ENCODE peak calls at places on chromosome 17, in nine cellular contexts. W is kidney epithelial cell; A is kidney glomerular epithelial cell; U is iris pigment epithelial cell; X is mucosa of gallbladder; Q is heart left ventricle; J is AG04449; B is AML-193; O is activated naive CD4-positive, alpha-beta T cell. R is an unnamed sample.

GRCh38 chr17:81491193-81491592 is 21.4 kb downstream of the ACTG1 start:
- DNase-seq in X (no peak), Q (no peak), B (no peak), O (no peak), J (no peak), W (no peak), U (no peak), A (no peak), R (no peak)

GRCh38 chr17:50206604-50207293 is 5.3 kb upstream of the COL1A1 start:
- DNase-seq in O (no peak), B (no peak), A (no peak), X (peak; percentile 52), J (no peak), U (peak; percentile 65), W (no peak), Q (no peak), R (peak; percentile 50)

GRCh38 chr17:11589706-11590105 is 8.6 kb upstream of the DNAH9 start:
- DNase-seq in B (no peak), U (no peak), Q (no peak), W (no peak), A (no peak), O (no peak), J (no peak), X (no peak), R (no peak)

GRCh38 chr17:69448431-69449102 is 34.1 kb downstream of the MAP2K6 start:
- DNase-seq in B (no peak), O (no peak), J (no peak), A (peak; percentile 22), W (no peak), Q (no peak), X (peak; percentile 33), U (peak; percentile 15), R (no peak)

GRCh38 chr17:37478187-37478586 is 11.5 kb upstream of the DUSP14 start:
- DNase-seq in O (no peak), J (no peak), A (no peak), W (no peak), U (peak; percentile 65), Q (no peak), B (peak; percentile 10), X (no peak), R (no peak)

GRCh38 chr17:58307468-58308172 is 21.0 kb downstream of the TSPOAP1 start:
- DNase-seq in O (no peak), B (no peak), Q (no peak), W (no peak), J (no peak), X (peak; percentile 5), A (no peak), U (no peak), R (no peak)

GRCh38 chr17:33778505-33779398 is 476.3 kb upstream of the CCL2 start:
- DNase-seq in A (peak; percentile 56), O (no peak), J (peak; percentile 24), Q (no peak), U (peak; percentile 61), W (peak; percentile 16), B (peak; percentile 67), X (peak; percentile 57), R (peak; percentile 84)

GRCh38 chr17:62720126-62720850 is 87.8 kb downstream of the MARCHF10 start:
- DNase-seq in W (peak; percentile 82), U (no peak), X (no peak), A (peak; percentile 80), B (peak; percentile 28), Q (no peak), J (no peak), O (no peak), R (peak; percentile 72)

GRCh38 chr17:39094607-39095308 is 56.7 kb downstream of the PLXDC1 start:
- DNase-seq in U (no peak), J (no peak), W (no peak), Q (no peak), B (no peak), O (no peak), A (no peak), X (no peak), R (no peak)

GRCh38 chr17:66884931-66885330 is 50.0 kb downstream of the CACNG5 start:
- DNase-seq in J (no peak), Q (no peak), O (no peak), A (no peak), W (no peak), U (no peak), B (no peak), X (no peak), R (no peak)

GRCh38 chr17:81190591-81190990 is 24.6 kb upstream of the AATK start:
- DNase-seq in U (no peak), Q (no peak), J (no peak), W (no peak), B (no peak), A (no peak), O (no peak), X (no peak), R (no peak)

GRCh38 chr17:78839173-78839761 is 1.3 kb downstream of the USP36 start:
- DNase-seq in O (no peak), A (peak; percentile 52), Q (no peak), W (no peak), X (no peak), U (peak; percentile 49), J (no peak), B (peak; percentile 38), R (peak; percentile 70)

GRCh38 chr17:13337864-13338371 is 263.8 kb downstream of the HS3ST3A1 start:
- DNase-seq in B (peak; percentile 41), J (no peak), O (no peak), X (peak; percentile 33), Q (no peak), A (peak; percentile 21), U (peak; percentile 80), W (no peak), R (peak; percentile 76)

GRCh38 chr17:37391146-37391545 is 15.4 kb downstream of the C17orf78 start:
- DNase-seq in A (no peak), B (no peak), O (no peak), W (no peak), Q (no peak), U (peak; percentile 51), X (no peak), J (peak; percentile 26), R (no peak)

GRCh38 chr17:4417129-4417667 is 16.5 kb upstream of the SPNS3 start:
- DNase-seq in J (no peak), U (no peak), A (no peak), Q (no peak), X (no peak), B (no peak), W (no peak), O (no peak), R (no peak)

GRCh38 chr17:32100971-32101631 is 41.2 kb upstream of the RHOT1 start:
- DNase-seq in J (no peak), X (peak; percentile 87), O (no peak), A (no peak), W (no peak), U (no peak), B (no peak), Q (no peak), R (no peak)

GRCh38 chr17:35892091-35892637 is 12.0 kb upstream of the CCL5 start:
- DNase-seq in A (peak; percentile 18), U (peak; percentile 59), O (no peak), J (no peak), Q (no peak), X (no peak), W (no peak), B (no peak), R (no peak)

GRCh38 chr17:22512997-22513538 is 820.7 kb downstream of the KCNJ18 start:
- DNase-seq in O (no peak), B (no peak), W (no peak), X (no peak), A (no peak), U (no peak), Q (no peak), J (no peak), R (peak; percentile 81)

GRCh38 chr17:43671075-43671692 is 9.5 kb upstream of the MEOX1 start:
- DNase-seq in J (no peak), X (no peak), Q (peak; percentile 14), U (no peak), B (no peak), W (no peak), A (no peak), O (no peak), R (no peak)

GRCh38 chr17:1227917-1228751 is 42.1 kb upstream of the BHLHA9 start:
- DNase-seq in O (no peak), A (no peak), J (no peak), Q (peak; percentile 71), B (peak; percentile 19), X (no peak), W (no peak), U (peak; percentile 14), R (peak; percentile 94)

GRCh38 chr17:1769826-1770477 is 8.1 kb downstream of the SERPINF1 start:
- DNase-seq in U (no peak), A (no peak), X (no peak), B (no peak), J (no peak), O (no peak), W (no peak), Q (no peak), R (peak; percentile 71)

GRCh38 chr17:72565758-72566157 is 444.9 kb downstream of the SOX9 start:
- DNase-seq in A (no peak), J (no peak), B (no peak), Q (no peak), W (no peak), X (no peak), O (no peak), U (no peak), R (no peak)

GRCh38 chr17:869567-870530 is 87.7 kb downstream of the MRM3 start:
- DNase-seq in J (no peak), W (peak; percentile 81), O (no peak), A (peak; percentile 52), B (no peak), X (no peak), Q (no peak), U (peak; percentile 80), R (no peak)

R was measured in Karpas-422.